ENCODE peak calls at places on chromosomes 11 and 22, in four cellular contexts. Q, Y, A and H are unnamed samples.

GRCh38 chr11:34379539-34379938 is 21.7 kb upstream of the ABTB2 start:
- DNase-seq in Q (no peak), A (no peak), Y (no peak), H (no peak)

GRCh38 chr11:74739546-74740270 is 8.5 kb upstream of the CHRDL2 start:
- DNase-seq in Y (peak), A (peak), Q (peak), H (peak)

GRCh38 chr11:1655168-1656060 is 25.8 kb downstream of the KRTAP5-5 start:
- DNase-seq in Y (peak), A (no peak), Q (no peak), H (no peak)

GRCh38 chr11:115198301-115198700 is 305.9 kb downstream of the CADM1 start:
- DNase-seq in Y (no peak), A (peak), Q (no peak), H (no peak)

GRCh38 chr11:127640822-127641485 is 640.4 kb upstream of the KIRREL3 start:
- DNase-seq in Q (no peak), A (no peak), Y (no peak), H (no peak)

GRCh38 chr11:70201876-70202861 is 927 bp upstream of the FADD start:
- DNase-seq in Q (peak), Y (no peak), A (no peak), H (peak)

GRCh38 chr11:134382830-134383229 is 29.2 kb downstream of the B3GAT1 start:
- DNase-seq in Q (no peak), Y (no peak), A (no peak), H (no peak)

GRCh38 chr11:58318532-58318931 is 40.3 kb downstream of the OR5B17 start:
- DNase-seq in Y (no peak), Q (no peak), A (no peak), H (peak)

GRCh38 chr22:41925783-41926460 is 684 bp downstream of the TNFRSF13C start:
- DNase-seq in Y (peak), A (peak), Q (peak), H (no peak)

GRCh38 chr11:21374381-21374780 is 705.0 kb downstream of the NELL1 start:
- DNase-seq in Q (no peak), Y (no peak), A (no peak), H (no peak)

GRCh38 chr11:120610101-120610500 is 98.6 kb downstream of the GRIK4 start:
- DNase-seq in Q (no peak), Y (no peak), A (no peak), H (no peak)

GRCh38 chr11:92306966-92307504 is 82.4 kb downstream of the FAT3 start:
- DNase-seq in A (no peak), Q (no peak), Y (no peak), H (peak)

GRCh38 chr22:23404689-23405365 is 175.3 kb downstream of the IGLL1 start:
- DNase-seq in Q (peak), A (no peak), Y (no peak), H (peak)

GRCh38 chr11:131710511-131710910 is 340.1 kb downstream of the NTM start:
- DNase-seq in Y (no peak), A (no peak), Q (peak), H (peak)

GRCh38 chr11:61978703-61979661 is 11.5 kb upstream of the FTH1 start:
- DNase-seq in Y (no peak), A (no peak), Q (peak), H (peak)

GRCh38 chr22:32579533-32580220 is 105.1 kb downstream of the FBXO7 start:
- DNase-seq in Y (no peak), A (no peak), Q (peak), H (no peak)

GRCh38 chr11:106624377-106624776 is 393.9 kb downstream of the GUCY1A2 start:
- DNase-seq in Y (no peak), A (no peak), Q (no peak), H (no peak)

GRCh38 chr11:8071616-8072581 is 9.1 kb upstream of the TUB start:
- DNase-seq in A (no peak), Y (peak), Q (no peak), H (no peak)

GRCh38 chr22:23847991-23848864 is 9.4 kb upstream of the DERL3 start:
- DNase-seq in Y (no peak), A (no peak), Q (no peak), H (no peak)

GRCh38 chr11:109347304-109347703 is 74.7 kb upstream of the C11orf87 start:
- DNase-seq in A (no peak), Y (no peak), Q (no peak), H (no peak)

GRCh38 chr22:16845465-16845864 is 20.3 kb upstream of the XKR3 start:
- DNase-seq in Q (no peak), A (no peak), Y (no peak), H (no peak)

GRCh38 chr11:328012-328411 is 7.4 kb upstream of the IFITM3 start:
- DNase-seq in Y (no peak), Q (no peak), A (no peak), H (no peak)

GRCh38 chr11:103420593-103420992 is 311.4 kb downstream of the DYNC2H1 start:
- DNase-seq in Q (no peak), Y (no peak), A (no peak), H (peak)

GRCh38 chr22:17083255-17083654 is 1.5 kb upstream of the IL17RA start:
- DNase-seq in Y (no peak), A (no peak), Q (no peak), H (no peak)

GRCh38 chr11:102664001-102664752 is 39.0 kb upstream of the MMP20 start:
- DNase-seq in A (no peak), Q (peak), Y (no peak), H (no peak)

GRCh38 chr22:30408388-30409101 is 11.7 kb downstream of the SEC14L2 start:
- DNase-seq in A (no peak), Y (no peak), Q (peak), H (no peak)

GRCh38 chr11:12728417-12728816 is 54.2 kb downstream of the TEAD1 start:
- DNase-seq in Y (no peak), Q (no peak), A (no peak), H (no peak)

GRCh38 chr11:102546923-102547471 is 16.4 kb upstream of the MMP7 start:
- DNase-seq in A (no peak), Q (no peak), Y (no peak), H (no peak)